ENCODE peak calls at places on chromosomes 3 and 15, in eight cellular contexts. F is astrocyte of the spinal cord, S is WTC11, T is tibial nerve, D is lung, K is H9, R is WERI-Rb-1, V is fibroblast of villous mesenchyme. O is an unnamed sample.

GRCh38 chr15:38354321-38354929 is 99.5 kb upstream of the FAM98B start:
- DNase-seq in D (peak), K (peak), F (peak), T (peak), R (peak), S (peak), V (peak), O (peak)

GRCh38 chr3:64316971-64317370 is 91.7 kb upstream of the PRICKLE2 start:
- DNase-seq in T (no peak), S (no peak), K (no peak), F (peak), V (peak), D (no peak), R (no peak), O (peak)

GRCh38 chr15:99239545-99240198 is 9.7 kb downstream of the TTC23 start:
- DNase-seq in R (no peak), F (peak), D (no peak), K (no peak), V (no peak), T (no peak), S (no peak), O (no peak)

GRCh38 chr3:9402410-9403228 is 5.2 kb downstream of the SETD5 start:
- DNase-seq in R (peak), F (peak), D (no peak), S (peak), V (peak), K (peak), T (no peak), O (peak)

GRCh38 chr15:65558336-65558735 is 28.1 kb downstream of the HACD3 start:
- DNase-seq in R (no peak), S (no peak), T (no peak), V (peak), K (no peak), F (peak), D (no peak), O (no peak)

GRCh38 chr3:113274425-113274824 is 63.1 kb downstream of the BOC start:
- DNase-seq in R (peak), D (no peak), F (no peak), K (peak), V (no peak), S (no peak), T (no peak), O (no peak)

GRCh38 chr3:68306571-68306970 is 625.8 kb downstream of the TAFA4 start:
- DNase-seq in S (peak), K (peak), D (no peak), F (no peak), R (no peak), T (no peak), V (peak), O (peak)

GRCh38 chr3:142481196-142481595 is 33.4 kb upstream of the XRN1 start:
- DNase-seq in T (no peak), D (no peak), V (no peak), R (no peak), F (no peak), S (no peak), K (no peak), O (no peak)

GRCh38 chr15:60941448-60941847 is 287.7 kb downstream of the RORA start:
- DNase-seq in D (no peak), R (no peak), T (no peak), F (peak), S (no peak), V (peak), K (no peak), O (peak)

GRCh38 chr15:58880320-58880719 is 53.2 kb downstream of the SLTM start:
- DNase-seq in T (no peak), K (no peak), S (no peak), V (no peak), F (no peak), R (no peak), D (no peak), O (no peak)

GRCh38 chr3:170815930-170816329 is 54.1 kb downstream of the RPL22L1 start:
- DNase-seq in S (no peak), T (no peak), R (no peak), F (no peak), D (no peak), V (no peak), K (no peak), O (no peak)

GRCh38 chr15:94395626-94396025 is 164.3 kb downstream of the MCTP2 start:
- DNase-seq in F (peak), V (peak), T (no peak), R (no peak), S (no peak), K (no peak), D (no peak), O (peak)

GRCh38 chr3:138943724-138944131 is 3.2 kb downstream of the FOXL2 start:
- DNase-seq in R (no peak), S (no peak), F (peak), T (no peak), K (no peak), D (no peak), V (peak), O (peak)

GRCh38 chr3:14565791-14566588 is 25.8 kb upstream of the GRIP2 start:
- DNase-seq in T (no peak), D (no peak), V (peak), R (no peak), F (peak), K (no peak), S (no peak), O (no peak)

GRCh38 chr3:5568451-5568850 is 380.9 kb downstream of the EDEM1 start:
- DNase-seq in F (no peak), D (no peak), V (no peak), R (no peak), K (peak), T (no peak), S (peak), O (peak)

GRCh38 chr3:188104050-188104449 is 49.9 kb upstream of the LPP start:
- DNase-seq in D (no peak), S (no peak), K (no peak), V (no peak), R (no peak), T (no peak), F (no peak), O (no peak)

GRCh38 chr3:71208273-71209095 is 375.0 kb downstream of the FOXP1 start:
- DNase-seq in S (no peak), F (no peak), K (no peak), V (peak), T (no peak), R (no peak), D (no peak), O (peak)

GRCh38 chr3:71495708-71496472 is 87.6 kb downstream of the FOXP1 start:
- DNase-seq in V (peak), K (peak), S (no peak), T (no peak), R (no peak), F (peak), D (no peak), O (peak)

GRCh38 chr3:46853441-46854410 is 9.5 kb downstream of the MYL3 start:
- DNase-seq in F (no peak), S (peak), R (peak), K (no peak), D (no peak), V (no peak), T (no peak), O (no peak)

GRCh38 chr15:34810455-34811146 is 15.3 kb upstream of the ACTC1 start:
- DNase-seq in S (no peak), D (no peak), K (no peak), T (no peak), F (peak), V (peak), R (no peak), O (peak)

GRCh38 chr15:75049392-75049791 is 26.0 kb downstream of the PPCDC start:
- DNase-seq in T (no peak), D (peak), R (no peak), K (no peak), F (peak), S (no peak), V (peak), O (no peak)

GRCh38 chr3:5057857-5058324 is 64.2 kb upstream of the ARL8B start:
- DNase-seq in S (peak), T (peak), R (peak), K (peak), F (peak), V (peak), D (peak), O (peak)

GRCh38 chr15:82933576-82933975 is 18.9 kb downstream of the HOMER2 start:
- DNase-seq in T (no peak), D (no peak), S (no peak), V (no peak), F (no peak), K (no peak), R (no peak), O (peak)

GRCh38 chr3:134330895-134331810 is 43.1 kb downstream of the AMOTL2 start:
- DNase-seq in T (peak), V (peak), R (no peak), K (no peak), S (peak), D (no peak), F (peak), O (peak)

GRCh38 chr3:129316121-129317013 is 37.7 kb downstream of the HMCES start:
- DNase-seq in R (peak), D (peak), S (peak), F (peak), T (peak), V (peak), K (peak), O (peak)

GRCh38 chr3:13687409-13687989 is 138.6 kb downstream of the FBLN2 start:
- DNase-seq in S (no peak), D (peak), T (no peak), F (no peak), R (no peak), K (no peak), V (no peak), O (no peak)

GRCh38 chr3:197024881-197025735 is 4.5 kb downstream of the MELTF start:
- DNase-seq in R (no peak), K (no peak), D (no peak), F (no peak), S (no peak), V (no peak), T (no peak), O (no peak)

GRCh38 chr15:85100186-85100937 is 118.7 kb downstream of the PDE8A start:
- DNase-seq in F (no peak), K (no peak), V (peak), R (no peak), T (no peak), S (no peak), D (peak), O (peak)

GRCh38 chr15:35306361-35306981 is 221.4 kb upstream of the NANOGP8 start:
- DNase-seq in V (peak), K (no peak), R (no peak), T (no peak), F (peak), S (no peak), D (no peak), O (peak)

GRCh38 chr15:27485265-27485664 is 514.3 kb downstream of the GABRG3 start:
- DNase-seq in R (no peak), T (no peak), S (no peak), K (no peak), V (no peak), D (no peak), F (no peak), O (no peak)
- TF ChIP-seq CTCF in R (peak), T (no peak), S (no peak), K (peak), V (no peak), D (no peak), F (no peak), O (no peak)

GRCh38 chr15:37102315-37103021 is 2.1 kb upstream of the MEIS2 start:
- DNase-seq in V (peak), F (peak), D (no peak), T (no peak), K (peak), R (peak), S (peak), O (no peak)
- TF ChIP-seq CTCF in V (no peak), F (no peak), D (no peak), T (no peak), K (no peak), R (no peak), S (no peak), O (no peak)

DNA sequence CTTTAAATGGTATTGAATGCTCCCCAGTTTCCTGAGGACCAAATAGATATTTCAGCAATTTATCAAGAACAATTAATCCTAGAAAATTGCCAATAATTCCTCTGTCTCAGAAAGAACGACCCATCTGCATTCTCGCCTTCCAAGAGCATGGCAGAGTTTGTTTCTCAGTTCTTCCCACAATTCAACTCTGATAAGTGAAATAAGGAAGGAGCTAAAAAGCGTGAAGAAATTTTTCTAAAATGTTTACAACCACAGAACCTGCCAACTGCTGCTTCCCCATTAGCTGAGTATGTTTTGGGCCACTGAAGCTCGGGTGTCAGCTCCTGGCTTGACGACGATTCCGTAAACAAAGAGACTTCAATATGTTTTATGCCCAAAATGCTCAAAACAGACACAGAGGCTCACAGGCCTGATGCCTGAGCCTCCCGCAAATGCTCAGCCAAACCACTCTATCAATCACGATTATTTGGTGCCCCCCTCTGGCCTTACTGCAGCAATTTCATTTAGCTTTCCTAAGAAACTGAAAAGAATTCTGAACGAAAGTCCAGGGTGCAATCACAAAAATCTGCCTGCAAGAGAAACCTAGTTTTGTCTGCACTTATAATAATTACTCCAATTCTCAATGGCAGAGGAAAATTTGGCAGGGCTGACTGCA is 259.2 kb upstream of the CCDC54 start:
- DNase-seq in S (peak), F (peak), V (peak), R (peak), T (peak), K (peak), D (no peak), O (peak)
- TF ChIP-seq CTCF in S (peak), F (peak), V (peak), R (peak), T (peak), K (peak), D (no peak), O (peak)

GRCh38 chr3:39319249-39319648 is 10.3 kb upstream of the CCR8 start:
- DNase-seq in R (no peak), V (no peak), T (no peak), D (no peak), S (no peak), K (no peak), F (no peak), O (no peak)

GRCh38 chr3:39313289-39313688 is 16.2 kb upstream of the CCR8 start:
- DNase-seq in D (no peak), S (no peak), F (no peak), R (no peak), K (no peak), V (no peak), T (no peak), O (no peak)

GRCh38 chr3:39315420-39315819 is 14.1 kb upstream of the CCR8 start:
- DNase-seq in F (no peak), T (no peak), S (no peak), K (no peak), V (no peak), D (no peak), R (no peak), O (no peak)

GRCh38 chr3:39318311-39318710 is 11.2 kb upstream of the CCR8 start:
- DNase-seq in V (no peak), T (no peak), R (no peak), D (no peak), F (no peak), S (no peak), K (no peak), O (peak)

GRCh38 chr3:39317571-39318169 is 11.8 kb upstream of the CCR8 start:
- DNase-seq in V (no peak), R (no peak), F (no peak), D (no peak), T (no peak), S (no peak), K (no peak), O (peak)
- TF ChIP-seq CTCF in V (no peak), R (no peak), F (no peak), D (no peak), T (no peak), S (no peak), K (no peak), O (no peak)

GRCh38 chr3:51389423-51390183 is 1.5 kb upstream of the RBM15B start:
- DNase-seq in D (peak), R (peak), V (peak), K (peak), F (peak), S (peak), T (no peak), O (peak)
- TF ChIP-seq CTCF in D (peak), R (peak), V (peak), K (peak), F (peak), S (peak), T (peak), O (peak)

GRCh38 chr3:172291650-172292049 is 156.6 kb downstream of the GHSR start:
- DNase-seq in S (no peak), F (no peak), V (no peak), R (peak), T (no peak), K (no peak), D (no peak), O (no peak)

GRCh38 chr3:172290457-172290856 is 157.8 kb downstream of the GHSR start:
- DNase-seq in D (no peak), S (no peak), K (no peak), F (no peak), V (no peak), R (no peak), T (no peak), O (no peak)

GRCh38 chr3:172288625-172289024 is 159.6 kb downstream of the GHSR start:
- DNase-seq in D (no peak), R (no peak), K (no peak), V (no peak), T (no peak), S (no peak), F (no peak), O (no peak)

GRCh38 chr3:172287811-172288477 is 160.3 kb downstream of the GHSR start:
- DNase-seq in S (no peak), R (no peak), V (no peak), T (no peak), D (no peak), K (no peak), F (no peak), O (no peak)

DNA sequence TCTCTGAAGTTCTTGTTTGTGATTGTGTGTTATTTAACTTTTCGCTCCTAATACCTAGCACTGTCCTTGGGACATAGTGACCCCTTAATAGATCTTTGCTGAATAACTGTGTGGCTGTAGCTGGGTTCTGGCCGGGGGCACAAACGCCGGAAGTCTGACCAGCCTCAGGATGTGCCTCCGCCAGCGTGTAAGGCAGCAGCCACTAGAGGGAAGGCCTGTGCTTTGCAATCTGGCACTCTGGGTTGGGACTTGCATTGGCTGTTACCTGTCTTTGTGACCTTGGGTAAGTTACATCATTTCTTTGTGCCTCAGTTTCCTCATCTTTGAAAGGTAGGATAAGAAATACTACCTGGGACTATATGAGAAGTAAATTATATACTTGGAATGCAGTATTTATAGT is 158.7 kb downstream of the GHSR start:
- DNase-seq in R (peak), K (peak), V (no peak), D (no peak), S (peak), T (no peak), F (no peak), O (no peak)
- TF ChIP-seq CTCF in R (peak), K (peak), V (peak), D (no peak), S (no peak), T (no peak), F (peak), O (peak)

GRCh38 chr15:23574742-23575141 is 9.3 kb downstream of the MKRN3 start:
- DNase-seq in T (no peak), V (no peak), R (no peak), F (no peak), K (peak), D (no peak), S (peak), O (no peak)
- TF ChIP-seq CTCF in T (no peak), V (no peak), R (peak), F (no peak), K (peak), D (no peak), S (no peak), O (no peak)

GRCh38 chr3:195929452-195929851 is 21.1 kb upstream of the TNK2 start:
- DNase-seq in D (no peak), K (no peak), F (no peak), V (no peak), T (no peak), S (no peak), R (no peak), O (no peak)

GRCh38 chr3:195931582-195932273 is 23.4 kb upstream of the TNK2 start:
- DNase-seq in S (no peak), T (no peak), K (no peak), V (no peak), F (no peak), D (no peak), R (no peak), O (no peak)

DNA sequence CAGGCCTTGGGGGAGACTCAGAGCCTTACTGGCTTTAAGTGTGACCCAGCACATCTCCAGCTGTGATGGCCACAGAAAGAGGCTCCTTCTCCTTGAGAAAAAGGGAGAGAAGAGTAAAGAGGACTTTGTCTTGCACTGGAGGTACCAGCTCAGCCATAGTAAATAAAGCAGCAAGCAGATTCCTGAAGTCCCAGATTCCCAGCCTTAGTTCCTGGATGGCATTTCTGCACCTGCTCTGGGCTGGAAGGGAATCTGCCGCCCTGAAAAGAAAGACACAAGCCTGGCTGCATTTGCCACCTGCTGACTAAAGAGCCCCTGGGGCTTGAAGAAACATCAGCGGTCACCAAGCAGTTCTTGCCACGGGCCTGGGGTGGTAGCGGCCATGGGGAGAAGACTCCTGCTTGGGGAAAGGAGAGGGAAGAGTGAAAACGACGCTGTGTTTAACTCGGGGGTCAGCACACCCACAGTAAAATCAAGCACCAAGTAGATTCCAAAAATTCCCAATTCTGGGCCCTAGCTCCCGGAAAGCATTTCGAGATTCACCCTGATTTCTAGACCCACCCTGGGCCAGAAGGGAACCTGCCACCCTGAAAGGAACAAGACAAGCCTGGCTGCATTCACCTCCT is 24.2 kb upstream of the TNK2 start:
- DNase-seq in D (no peak), R (no peak), T (no peak), F (no peak), S (no peak), V (no peak), K (no peak), O (no peak)
- TF ChIP-seq CTCF in D (no peak), R (no peak), T (no peak), F (no peak), S (no peak), V (no peak), K (no peak), O (no peak)